ENCODE peak calls at places on chromosomes 16 and 17, in seven cellular contexts. J is COR-L47; D is transverse colon; M is neural progenitor cell; G is effector memory CD8-positive, alpha-beta T cell; R is PC-9; P is bronchial epithelial cell. L is an unnamed sample.

GRCh38 chr17:79630821-79631639 is 20.2 kb upstream of the RBFOX3 start:
- DNase-seq in J (no peak), D (no peak), M (no peak), G (no peak), R (no peak), P (no peak), L (no peak)

GRCh38 chr16:4086153-4086552 is 30.1 kb downstream of the ADCY9 start:
- DNase-seq in J (no peak), D (peak; percentile 4), M (no peak), G (no peak), R (no peak), P (no peak), L (no peak)

GRCh38 chr17:29760279-29760721 is 137.6 kb upstream of the CORO6 start:
- DNase-seq in J (no peak), D (peak; percentile 29), M (peak; percentile 40), G (peak; percentile 52), R (no peak), P (peak; percentile 12), L (peak; percentile 41)

GRCh38 chr17:19508327-19508867 is 25.3 kb upstream of the SLC47A1 start:
- DNase-seq in J (no peak), D (peak; percentile 52), M (peak; percentile 53), G (no peak), R (no peak), P (peak; percentile 5), L (no peak)

GRCh38 chr17:68289936-68290267 is 1.0 kb downstream of the SLC16A6 start:
- DNase-seq in J (no peak), D (no peak), M (no peak), G (no peak), R (no peak), P (no peak), L (no peak)

GRCh38 chr17:31495049-31495885 is 103.8 kb downstream of the RAB11FIP4 start:
- DNase-seq in J (peak; percentile 75), D (peak; percentile 69), M (no peak), G (no peak), R (peak; percentile 91), P (peak; percentile 62), L (peak; percentile 37)

GRCh38 chr17:15398736-15399331 is 57.4 kb upstream of the TEKT3 start:
- DNase-seq in J (no peak), D (no peak), M (no peak), G (no peak), R (no peak), P (peak; percentile 28), L (peak; percentile 61)

GRCh38 chr16:13920510-13920818 is 510 bp downstream of the ERCC4 start:
- DNase-seq in J (no peak), D (no peak), M (no peak), G (no peak), R (no peak), P (no peak), L (no peak)

GRCh38 chr17:74361613-74362391 is at the start of gene BTBD17:
- DNase-seq in J (no peak), D (peak; percentile 61), M (peak; percentile 97), G (peak; percentile 33), R (no peak), P (peak; percentile 15), L (peak; percentile 20)

GRCh38 chr17:61809816-61810392 is 53.4 kb downstream of the BRIP1 start:
- DNase-seq in J (no peak), D (no peak), M (no peak), G (no peak), R (no peak), P (peak; percentile 63), L (peak; percentile 52)

GRCh38 chr16:10385725-10386516 is at the start of gene ATF7IP2:
- DNase-seq in J (no peak), D (peak; percentile 86), M (peak; percentile 94), G (peak; percentile 75), R (no peak), P (peak; percentile 57), L (peak; percentile 81)

GRCh38 chr17:57337390-57337789 is 81.1 kb downstream of the MSI2 start:
- DNase-seq in J (peak; percentile 87), D (no peak), M (no peak), G (no peak), R (no peak), P (no peak), L (no peak)

GRCh38 chr16:70757183-70757582 is 43.8 kb downstream of the VAC14 start:
- DNase-seq in J (no peak), D (no peak), M (peak; percentile 32), G (no peak), R (no peak), P (no peak), L (no peak)

GRCh38 chr16:4309833-4310266 is 6.0 kb upstream of the GLIS2 start:
- DNase-seq in J (peak; percentile 48), D (peak; percentile 72), M (peak; percentile 87), G (peak; percentile 47), R (peak; percentile 75), P (peak; percentile 56), L (no peak)

GRCh38 chr16:77723108-77723514 is 797 bp downstream of the NUDT7 start:
- DNase-seq in J (no peak), D (peak; percentile 21), M (no peak), G (no peak), R (no peak), P (no peak), L (peak; percentile 14)

L was measured in mammary epithelial cell.